ENCODE peak calls at places on chromosome 18, in five cellular contexts. B is HCT116, L is HepG2, T is K562, C is H1. Q is an unnamed sample.

GRCh38 chr18:27887711-27888495 is 289.0 kb downstream of the CDH2 start:
- DNase-seq in B (no peak), L (no peak), T (no peak), C (no peak), Q (no peak)

GRCh38 chr18:36403896-36404824 is 106.6 kb downstream of the FHOD3 start:
- DNase-seq in B (no peak), L (no peak), T (no peak), C (no peak), Q (no peak)

GRCh38 chr18:80109676-80110078 is 615 bp downstream of the ADNP2 start:
- DNase-seq in B (no peak), L (no peak), T (peak; percentile 56), C (peak; percentile 71), Q (no peak)

GRCh38 chr18:69444221-69444620 is 43.5 kb downstream of the DOK6 start:
- DNase-seq in B (no peak), L (no peak), T (no peak), C (no peak), Q (no peak)

GRCh38 chr18:72128649-72129048 is 415.5 kb downstream of the CBLN2 start:
- DNase-seq in B (no peak), L (no peak), T (no peak), C (no peak), Q (no peak)

GRCh38 chr18:69838620-69839411 is 108.9 kb downstream of the CD226 start:
- DNase-seq in B (peak; percentile 90), L (peak; percentile 18), T (peak; percentile 67), C (peak; percentile 59), Q (no peak)

GRCh38 chr18:5879479-5879882 is 15.8 kb downstream of the TMEM200C start:
- DNase-seq in B (no peak), L (peak; percentile 24), T (no peak), C (no peak), Q (no peak)

GRCh38 chr18:50879302-50880107 is 587 bp downstream of the ME2 start:
- DNase-seq in B (no peak), L (peak; percentile 18), T (no peak), C (no peak), Q (no peak)

GRCh38 chr18:63897072-63897471 is 9.6 kb downstream of the SERPINB2 start:
- DNase-seq in B (no peak), L (no peak), T (no peak), C (no peak), Q (no peak)

GRCh38 chr18:21404426-21404825 is 162.4 kb downstream of the GREB1L start:
- DNase-seq in B (no peak), L (no peak), T (no peak), C (no peak), Q (no peak)

GRCh38 chr18:21398121-21398520 is 156.1 kb downstream of the GREB1L start:
- DNase-seq in B (no peak), L (no peak), T (no peak), C (no peak), Q (no peak)

GRCh38 chr18:21406111-21406510 is 164.1 kb downstream of the GREB1L start:
- DNase-seq in B (no peak), L (no peak), T (no peak), C (no peak), Q (no peak)

GRCh38 chr18:21402272-21402671 is 160.2 kb downstream of the GREB1L start:
- DNase-seq in B (no peak), L (no peak), T (no peak), C (no peak), Q (no peak)
- TF ChIP-seq CTCF in B (no peak), L (no peak), T (no peak), C (no peak), Q (no peak)

GRCh38 chr18:74775239-74775638 is 177.6 kb downstream of the ZNF407 start:
- DNase-seq in B (no peak), L (no peak), T (no peak), C (no peak), Q (no peak)
- TF ChIP-seq SIN3A in B (no peak), L (no peak), T (no peak), C (no peak), Q (no peak)

GRCh38 chr18:676747-677544 is 19.5 kb downstream of the TYMS start:
- DNase-seq in B (no peak), L (no peak), T (no peak), C (no peak), Q (no peak)

GRCh38 chr18:676069-676468 is 18.6 kb downstream of the TYMS start:
- DNase-seq in B (no peak), L (no peak), T (no peak), C (no peak), Q (no peak)

GRCh38 chr18:677951-678363 is 20.5 kb downstream of the TYMS start:
- DNase-seq in B (no peak), L (no peak), T (no peak), C (no peak), Q (no peak)

GRCh38 chr18:680392-680791 is 22.9 kb downstream of the TYMS start:
- DNase-seq in B (no peak), L (no peak), T (no peak), C (no peak), Q (no peak)

GRCh38 chr18:678482-679182 is 21.2 kb downstream of the TYMS start:
- DNase-seq in B (no peak), L (no peak), T (no peak), C (no peak), Q (no peak)
- TF ChIP-seq POLR2AphosphoS5 in B (no peak), L (no peak), T (no peak), C (peak; percentile 40), Q (no peak)

DNA sequence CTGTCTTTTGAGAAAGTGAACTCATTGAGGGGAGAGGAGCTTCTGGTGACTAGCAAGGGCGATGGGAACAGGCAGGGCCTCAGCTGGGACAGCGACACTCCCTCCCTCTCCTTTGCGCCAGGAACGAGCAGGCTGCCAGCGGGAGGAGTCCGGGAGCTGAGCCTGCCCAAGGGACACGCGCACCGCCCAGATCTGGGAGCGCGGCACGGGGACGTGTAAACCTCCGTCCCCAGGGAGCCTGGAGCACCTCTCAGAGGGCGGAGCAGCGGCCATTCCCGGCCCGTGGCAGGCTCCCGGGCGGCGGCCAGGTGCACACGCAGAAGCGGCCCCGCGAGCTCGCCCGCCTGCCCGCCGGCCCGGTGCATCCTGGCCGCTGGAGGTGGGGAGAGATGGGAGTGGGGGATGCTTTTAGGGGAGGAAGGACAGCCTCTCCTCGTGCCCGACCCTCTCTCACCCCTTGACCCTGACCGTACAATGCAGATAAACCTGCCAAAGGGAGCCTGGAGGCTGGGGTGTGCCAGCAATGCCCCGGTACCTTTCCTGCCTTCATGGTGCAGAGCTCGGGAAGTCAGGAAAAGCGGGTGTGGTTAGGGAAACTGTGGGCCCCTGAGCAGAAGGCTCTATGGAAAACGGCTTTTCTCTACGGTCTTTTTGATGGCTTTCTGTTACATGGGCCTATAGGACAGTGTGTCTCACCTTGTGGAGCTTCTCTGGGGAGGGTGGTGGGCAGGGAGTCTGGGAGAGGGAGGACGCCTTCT is 2.2 kb downstream of the AQP4 start:
- DNase-seq in B (no peak), L (no peak), T (no peak), C (peak; percentile 78), Q (no peak)
- TF ChIP-seq CTCF in B (no peak), L (peak; percentile 23), T (no peak), C (no peak), Q (no peak)

GRCh38 chr18:10718809-10719208 is 193.0 kb downstream of the NAPG start:
- DNase-seq in B (no peak), L (no peak), T (no peak), C (no peak), Q (no peak)

GRCh38 chr18:10713400-10713799 is 187.6 kb downstream of the NAPG start:
- DNase-seq in B (no peak), L (no peak), T (no peak), C (no peak), Q (no peak)

DNA sequence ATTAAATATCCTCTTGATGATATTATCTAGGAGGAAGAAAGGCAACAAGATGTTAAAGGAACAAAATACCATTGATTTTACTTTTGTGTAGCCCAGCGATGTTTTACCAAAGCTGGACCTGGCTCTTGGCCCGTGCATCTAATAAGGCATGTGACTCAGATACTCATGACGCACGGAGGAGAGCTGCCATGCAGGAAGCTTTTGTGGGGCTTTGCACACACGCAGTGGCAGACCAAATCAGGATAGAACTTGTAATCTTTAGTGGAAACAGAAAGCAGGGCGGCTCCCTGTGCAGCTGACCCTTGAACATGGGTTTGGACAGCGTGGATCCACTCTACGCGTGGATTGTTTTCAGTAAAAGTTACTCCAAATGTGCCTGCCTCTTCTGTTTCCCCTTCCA is 190.0 kb downstream of the NAPG start:
- DNase-seq in B (no peak), L (no peak), T (no peak), C (no peak), Q (no peak)
- TF ChIP-seq SIN3A in B (no peak), L (no peak), T (no peak), C (no peak), Q (no peak)

DNA sequence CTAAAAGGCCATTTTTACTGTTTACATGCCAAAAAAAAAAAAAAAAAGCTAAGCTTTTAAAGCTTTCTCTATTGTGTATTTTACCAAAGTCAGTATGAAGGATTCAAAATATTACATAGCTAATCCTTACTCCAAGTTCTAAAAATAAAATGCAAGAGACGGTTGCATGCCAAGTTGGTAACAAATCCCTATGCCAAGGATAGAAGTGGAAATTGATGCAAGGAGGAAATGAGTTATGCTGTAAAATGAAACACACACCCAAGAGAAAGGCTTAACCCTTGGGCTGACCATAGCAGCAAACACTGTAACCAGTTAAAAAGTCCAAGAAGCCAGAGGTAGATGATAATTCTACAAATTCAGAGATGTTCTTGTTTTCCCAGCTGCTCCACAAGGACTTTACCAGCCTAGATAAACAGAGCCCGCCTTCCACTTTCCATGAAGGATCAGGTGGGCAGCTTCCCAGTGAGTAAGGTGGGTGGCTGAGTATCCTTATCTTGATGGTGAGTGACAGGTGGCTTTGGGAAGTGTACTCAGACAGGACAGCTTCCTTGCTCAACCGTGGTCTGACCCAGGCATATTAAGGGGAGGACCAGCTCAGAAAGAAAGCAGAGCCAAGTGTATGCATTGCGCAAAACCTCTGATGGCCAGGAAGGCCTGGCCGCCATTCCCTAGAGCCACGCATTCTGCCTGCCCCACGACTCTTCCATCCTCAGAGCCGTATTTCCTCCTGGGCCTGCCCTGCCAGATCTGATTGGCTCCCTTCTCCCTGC is 34.4 kb downstream of the ATP8B1 start:
- DNase-seq in B (no peak), L (no peak), T (no peak), C (no peak), Q (no peak)
- TF ChIP-seq POLR2AphosphoS5 in B (no peak), L (no peak), T (no peak), C (no peak), Q (no peak)

GRCh38 chr18:21393986-21394385 is 152.0 kb downstream of the GREB1L start:
- DNase-seq in B (no peak), L (no peak), T (no peak), C (no peak), Q (no peak)

GRCh38 chr18:21391074-21391673 is 149.1 kb downstream of the GREB1L start:
- DNase-seq in B (peak; percentile 89), L (no peak), T (no peak), C (no peak), Q (peak; percentile 76)

GRCh38 chr18:21386523-21387240 is 144.7 kb downstream of the GREB1L start:
- DNase-seq in B (no peak), L (no peak), T (no peak), C (no peak), Q (no peak)

GRCh38 chr18:21389903-21390302 is 147.9 kb downstream of the GREB1L start:
- DNase-seq in B (no peak), L (no peak), T (no peak), C (no peak), Q (no peak)

GRCh38 chr18:21389283-21389682 is 147.3 kb downstream of the GREB1L start:
- DNase-seq in B (no peak), L (no peak), T (no peak), C (no peak), Q (no peak)
- TF ChIP-seq CTCF in B (peak; percentile 33), L (no peak), T (no peak), C (no peak), Q (no peak)

Q was measured in Panc1.